ENCODE peak calls at places on chromosome 3, in six cellular contexts. One of them, this sample, is unnamed.

GRCh38 chr3:38318766-38319671 is 27.6 kb upstream of the XYLB start:
- DNase-seq in endothelial cell: no peak
- DNase-seq in neuronal stem cell: no peak
- DNase-seq in NCI-H1930: no peak
- DNase-seq in stimulated activated CD8-positive, alpha-beta memory T cell treated with anti-CD3 and anti-CD28 coated beads, Interleukin-4, amount 100 ng/mL, for 1 hour: no peak
- DNase-seq in activated T-helper 1 cell treated with Interleukin-2 at 50 U/mL for 16 hours: no peak
- DNase-seq in this sample: no peak

GRCh38 chr3:42497009-42497731 is 5.3 kb upstream of the VIPR1 start:
- DNase-seq in endothelial cell: no peak
- DNase-seq in neuronal stem cell: peak
- DNase-seq in NCI-H1930: no peak
- DNase-seq in stimulated activated CD8-positive, alpha-beta memory T cell treated with anti-CD3 and anti-CD28 coated beads, Interleukin-4, amount 100 ng/mL, for 1 hour: no peak
- DNase-seq in activated T-helper 1 cell treated with Interleukin-2 at 50 U/mL for 16 hours: no peak
- DNase-seq in this sample: peak

GRCh38 chr3:181326637-181327223 is 337.2 kb upstream of the DNAJC19 start:
- DNase-seq in endothelial cell: peak
- DNase-seq in neuronal stem cell: peak
- DNase-seq in NCI-H1930: no peak
- DNase-seq in stimulated activated CD8-positive, alpha-beta memory T cell treated with anti-CD3 and anti-CD28 coated beads, Interleukin-4, amount 100 ng/mL, for 1 hour: no peak
- DNase-seq in activated T-helper 1 cell treated with Interleukin-2 at 50 U/mL for 16 hours: no peak
- DNase-seq in this sample: peak

GRCh38 chr3:83035704-83036010 is 1274.2 kb upstream of the GBE1 start:
- DNase-seq in endothelial cell: no peak
- DNase-seq in neuronal stem cell: no peak
- DNase-seq in NCI-H1930: no peak
- DNase-seq in stimulated activated CD8-positive, alpha-beta memory T cell treated with anti-CD3 and anti-CD28 coated beads, Interleukin-4, amount 100 ng/mL, for 1 hour: no peak
- DNase-seq in activated T-helper 1 cell treated with Interleukin-2 at 50 U/mL for 16 hours: no peak
- DNase-seq in this sample: no peak

GRCh38 chr3:42045719-42046243 is 45.4 kb upstream of the TRAK1 start:
- DNase-seq in endothelial cell: no peak
- DNase-seq in neuronal stem cell: no peak
- DNase-seq in NCI-H1930: no peak
- DNase-seq in stimulated activated CD8-positive, alpha-beta memory T cell treated with anti-CD3 and anti-CD28 coated beads, Interleukin-4, amount 100 ng/mL, for 1 hour: no peak
- DNase-seq in activated T-helper 1 cell treated with Interleukin-2 at 50 U/mL for 16 hours: no peak
- DNase-seq in this sample: no peak

GRCh38 chr3:56923546-56924224 is 121.9 kb upstream of the ARHGEF3 start:
- DNase-seq in endothelial cell: peak
- DNase-seq in neuronal stem cell: no peak
- DNase-seq in NCI-H1930: no peak
- DNase-seq in stimulated activated CD8-positive, alpha-beta memory T cell treated with anti-CD3 and anti-CD28 coated beads, Interleukin-4, amount 100 ng/mL, for 1 hour: peak
- DNase-seq in activated T-helper 1 cell treated with Interleukin-2 at 50 U/mL for 16 hours: peak
- DNase-seq in this sample: peak

GRCh38 chr3:13513051-13513912 is 33.2 kb downstream of the HDAC11 start:
- DNase-seq in endothelial cell: no peak
- DNase-seq in neuronal stem cell: no peak
- DNase-seq in NCI-H1930: no peak
- DNase-seq in stimulated activated CD8-positive, alpha-beta memory T cell treated with anti-CD3 and anti-CD28 coated beads, Interleukin-4, amount 100 ng/mL, for 1 hour: no peak
- DNase-seq in activated T-helper 1 cell treated with Interleukin-2 at 50 U/mL for 16 hours: no peak
- DNase-seq in this sample: no peak

GRCh38 chr3:161556533-161556932 is 59.9 kb downstream of the OTOL1 start:
- DNase-seq in endothelial cell: no peak
- DNase-seq in neuronal stem cell: no peak
- DNase-seq in NCI-H1930: no peak
- DNase-seq in stimulated activated CD8-positive, alpha-beta memory T cell treated with anti-CD3 and anti-CD28 coated beads, Interleukin-4, amount 100 ng/mL, for 1 hour: no peak
- DNase-seq in activated T-helper 1 cell treated with Interleukin-2 at 50 U/mL for 16 hours: no peak
- DNase-seq in this sample: no peak

GRCh38 chr3:131995936-131996335 is 38.9 kb downstream of the CPNE4 start:
- DNase-seq in endothelial cell: no peak
- DNase-seq in neuronal stem cell: no peak
- DNase-seq in NCI-H1930: no peak
- DNase-seq in stimulated activated CD8-positive, alpha-beta memory T cell treated with anti-CD3 and anti-CD28 coated beads, Interleukin-4, amount 100 ng/mL, for 1 hour: no peak
- DNase-seq in activated T-helper 1 cell treated with Interleukin-2 at 50 U/mL for 16 hours: no peak
- DNase-seq in this sample: no peak

GRCh38 chr3:67723863-67724262 is 69.5 kb upstream of the SUCLG2 start:
- DNase-seq in endothelial cell: no peak
- DNase-seq in neuronal stem cell: no peak
- DNase-seq in NCI-H1930: no peak
- DNase-seq in stimulated activated CD8-positive, alpha-beta memory T cell treated with anti-CD3 and anti-CD28 coated beads, Interleukin-4, amount 100 ng/mL, for 1 hour: no peak
- DNase-seq in activated T-helper 1 cell treated with Interleukin-2 at 50 U/mL for 16 hours: no peak
- DNase-seq in this sample: no peak

GRCh38 chr3:40299721-40300335 is 9.7 kb upstream of the EIF1B start:
- DNase-seq in endothelial cell: no peak
- DNase-seq in neuronal stem cell: no peak
- DNase-seq in NCI-H1930: no peak
- DNase-seq in stimulated activated CD8-positive, alpha-beta memory T cell treated with anti-CD3 and anti-CD28 coated beads, Interleukin-4, amount 100 ng/mL, for 1 hour: no peak
- DNase-seq in activated T-helper 1 cell treated with Interleukin-2 at 50 U/mL for 16 hours: no peak
- DNase-seq in this sample: no peak

GRCh38 chr3:8651418-8652322 is 7.1 kb upstream of the SSUH2 start:
- DNase-seq in endothelial cell: no peak
- DNase-seq in neuronal stem cell: no peak
- DNase-seq in NCI-H1930: no peak
- DNase-seq in stimulated activated CD8-positive, alpha-beta memory T cell treated with anti-CD3 and anti-CD28 coated beads, Interleukin-4, amount 100 ng/mL, for 1 hour: no peak
- DNase-seq in activated T-helper 1 cell treated with Interleukin-2 at 50 U/mL for 16 hours: no peak
- DNase-seq in this sample: no peak

GRCh38 chr3:119781330-119782198 is at the start of gene NR1I2:
- DNase-seq in endothelial cell: no peak
- DNase-seq in neuronal stem cell: no peak
- DNase-seq in NCI-H1930: no peak
- DNase-seq in stimulated activated CD8-positive, alpha-beta memory T cell treated with anti-CD3 and anti-CD28 coated beads, Interleukin-4, amount 100 ng/mL, for 1 hour: no peak
- DNase-seq in activated T-helper 1 cell treated with Interleukin-2 at 50 U/mL for 16 hours: no peak
- DNase-seq in this sample: no peak

GRCh38 chr3:184479426-184480126 is 82.0 kb upstream of the EPHB3 start:
- DNase-seq in endothelial cell: no peak
- DNase-seq in neuronal stem cell: no peak
- DNase-seq in NCI-H1930: no peak
- DNase-seq in stimulated activated CD8-positive, alpha-beta memory T cell treated with anti-CD3 and anti-CD28 coated beads, Interleukin-4, amount 100 ng/mL, for 1 hour: no peak
- DNase-seq in activated T-helper 1 cell treated with Interleukin-2 at 50 U/mL for 16 hours: no peak
- DNase-seq in this sample: no peak

GRCh38 chr3:89740029-89740880 is 632.8 kb downstream of the EPHA3 start:
- DNase-seq in endothelial cell: no peak
- DNase-seq in neuronal stem cell: no peak
- DNase-seq in NCI-H1930: no peak
- DNase-seq in stimulated activated CD8-positive, alpha-beta memory T cell treated with anti-CD3 and anti-CD28 coated beads, Interleukin-4, amount 100 ng/mL, for 1 hour: no peak
- DNase-seq in activated T-helper 1 cell treated with Interleukin-2 at 50 U/mL for 16 hours: no peak
- DNase-seq in this sample: no peak

GRCh38 chr3:39183231-39184080 is 8.9 kb downstream of the XIRP1 start:
- DNase-seq in endothelial cell: no peak
- DNase-seq in neuronal stem cell: no peak
- DNase-seq in NCI-H1930: no peak
- DNase-seq in stimulated activated CD8-positive, alpha-beta memory T cell treated with anti-CD3 and anti-CD28 coated beads, Interleukin-4, amount 100 ng/mL, for 1 hour: no peak
- DNase-seq in activated T-helper 1 cell treated with Interleukin-2 at 50 U/mL for 16 hours: no peak
- DNase-seq in this sample: no peak

GRCh38 chr3:40079845-40080240 is 229.7 kb upstream of the EIF1B start:
- DNase-seq in endothelial cell: no peak
- DNase-seq in neuronal stem cell: no peak
- DNase-seq in NCI-H1930: no peak
- DNase-seq in stimulated activated CD8-positive, alpha-beta memory T cell treated with anti-CD3 and anti-CD28 coated beads, Interleukin-4, amount 100 ng/mL, for 1 hour: no peak
- DNase-seq in activated T-helper 1 cell treated with Interleukin-2 at 50 U/mL for 16 hours: no peak
- DNase-seq in this sample: no peak

GRCh38 chr3:105722943-105723556 is 145.8 kb downstream of the CBLB start:
- DNase-seq in endothelial cell: no peak
- DNase-seq in neuronal stem cell: no peak
- DNase-seq in NCI-H1930: no peak
- DNase-seq in stimulated activated CD8-positive, alpha-beta memory T cell treated with anti-CD3 and anti-CD28 coated beads, Interleukin-4, amount 100 ng/mL, for 1 hour: no peak
- DNase-seq in activated T-helper 1 cell treated with Interleukin-2 at 50 U/mL for 16 hours: no peak
- DNase-seq in this sample: no peak

GRCh38 chr3:46857485-46858341 is 5.5 kb downstream of the MYL3 start:
- DNase-seq in endothelial cell: no peak
- DNase-seq in neuronal stem cell: no peak
- DNase-seq in NCI-H1930: no peak
- DNase-seq in stimulated activated CD8-positive, alpha-beta memory T cell treated with anti-CD3 and anti-CD28 coated beads, Interleukin-4, amount 100 ng/mL, for 1 hour: no peak
- DNase-seq in activated T-helper 1 cell treated with Interleukin-2 at 50 U/mL for 16 hours: no peak
- DNase-seq in this sample: no peak

GRCh38 chr3:55716044-55716443 is 228.9 kb upstream of the WNT5A start:
- DNase-seq in endothelial cell: no peak
- DNase-seq in neuronal stem cell: no peak
- DNase-seq in NCI-H1930: no peak
- DNase-seq in stimulated activated CD8-positive, alpha-beta memory T cell treated with anti-CD3 and anti-CD28 coated beads, Interleukin-4, amount 100 ng/mL, for 1 hour: no peak
- DNase-seq in activated T-helper 1 cell treated with Interleukin-2 at 50 U/mL for 16 hours: no peak
- DNase-seq in this sample: no peak

GRCh38 chr3:170961616-170962400 is 53.4 kb upstream of the EIF5A2 start:
- DNase-seq in endothelial cell: peak
- DNase-seq in neuronal stem cell: peak
- DNase-seq in NCI-H1930: no peak
- DNase-seq in stimulated activated CD8-positive, alpha-beta memory T cell treated with anti-CD3 and anti-CD28 coated beads, Interleukin-4, amount 100 ng/mL, for 1 hour: no peak
- DNase-seq in activated T-helper 1 cell treated with Interleukin-2 at 50 U/mL for 16 hours: no peak
- DNase-seq in this sample: peak

GRCh38 chr3:14476583-14477265 is 63.4 kb downstream of the GRIP2 start:
- DNase-seq in endothelial cell: no peak
- DNase-seq in neuronal stem cell: no peak
- DNase-seq in NCI-H1930: no peak
- DNase-seq in stimulated activated CD8-positive, alpha-beta memory T cell treated with anti-CD3 and anti-CD28 coated beads, Interleukin-4, amount 100 ng/mL, for 1 hour: no peak
- DNase-seq in activated T-helper 1 cell treated with Interleukin-2 at 50 U/mL for 16 hours: no peak
- DNase-seq in this sample: no peak

GRCh38 chr3:167106456-167106855 is 273.6 kb downstream of the ZBBX start:
- DNase-seq in endothelial cell: no peak
- DNase-seq in neuronal stem cell: no peak
- DNase-seq in NCI-H1930: no peak
- DNase-seq in stimulated activated CD8-positive, alpha-beta memory T cell treated with anti-CD3 and anti-CD28 coated beads, Interleukin-4, amount 100 ng/mL, for 1 hour: no peak
- DNase-seq in activated T-helper 1 cell treated with Interleukin-2 at 50 U/mL for 16 hours: no peak
- DNase-seq in this sample: no peak